ENCODE peak calls at places on chromosomes 12 and 14, in four cellular contexts. Q is RWPE1, D is heart left ventricle, U is EL. J is an unnamed sample.

GRCh38 chr12:82299617-82300016 is 58.6 kb downstream of the CCDC59 start:
- DNase-seq in Q (no peak), D (no peak), U (no peak), J (peak; percentile 53)

GRCh38 chr12:124298685-124299410 is 4.0 kb downstream of the RFLNA start:
- DNase-seq in D (no peak), Q (no peak), U (no peak), J (no peak)

GRCh38 chr14:89332031-89332430 is 85.0 kb downstream of the FOXN3 start:
- DNase-seq in U (no peak), Q (no peak), D (no peak), J (no peak)

GRCh38 chr14:61470261-61470953 is 149.0 kb downstream of the PRKCH start:
- DNase-seq in D (peak; percentile 59), Q (peak; percentile 43), U (peak; percentile 97), J (peak; percentile 83)

GRCh38 chr12:85363382-85364190 is 83.6 kb downstream of the ALX1 start:
- DNase-seq in D (no peak), U (no peak), Q (no peak), J (no peak)

GRCh38 chr14:90624228-90624627 is 192.0 kb downstream of the TTC7B start:
- DNase-seq in Q (peak; percentile 72), U (peak; percentile 83), D (peak; percentile 60), J (peak; percentile 94)

GRCh38 chr14:70721542-70721941 is 79.8 kb downstream of the TTC9 start:
- DNase-seq in D (no peak), Q (no peak), U (peak; percentile 17), J (peak; percentile 58)

GRCh38 chr12:118404876-118405521 is 28.6 kb downstream of the SUDS3 start:
- DNase-seq in D (peak; percentile 52), Q (peak; percentile 28), U (peak; percentile 71), J (peak; percentile 61)

GRCh38 chr14:68782091-68782981 is 10.5 kb downstream of the ZFP36L1 start:
- DNase-seq in D (peak; percentile 23), U (no peak), Q (no peak), J (no peak)

GRCh38 chr12:26699237-26699636 is 133.8 kb downstream of the ITPR2 start:
- DNase-seq in Q (no peak), D (no peak), U (peak; percentile 46), J (peak; percentile 19)

GRCh38 chr14:53638966-53639365 is 317.7 kb downstream of the BMP4 start:
- DNase-seq in Q (no peak), D (no peak), U (peak; percentile 61), J (no peak)

GRCh38 chr14:37709419-37710195 is 114.2 kb downstream of the TTC6 start:
- DNase-seq in U (peak; percentile 13), Q (peak; percentile 28), D (no peak), J (peak; percentile 30)

GRCh38 chr14:51668870-51669269 is 17.2 kb downstream of the FRMD6 start:
- DNase-seq in D (no peak), Q (no peak), U (no peak), J (no peak)

GRCh38 chr12:119869720-119870119 is 7.4 kb downstream of the CIT start:
- DNase-seq in Q (peak; percentile 80), U (peak; percentile 93), D (no peak), J (peak; percentile 60)

GRCh38 chr12:124233041-124233836 is 61.7 kb upstream of the RFLNA start:
- DNase-seq in Q (peak; percentile 70), D (no peak), U (peak; percentile 95), J (peak; percentile 95)

GRCh38 chr12:30928356-30929264 is 2.1 kb downstream of the TSPAN11 start:
- DNase-seq in Q (no peak), D (peak; percentile 43), U (no peak), J (no peak)

GRCh38 chr14:90062852-90063539 is 1.2 kb downstream of the KCNK13 start:
- DNase-seq in Q (no peak), D (no peak), U (no peak), J (no peak)

GRCh38 chr14:61120576-61120975 is 139.5 kb downstream of the SLC38A6 start:
- DNase-seq in D (no peak), U (no peak), Q (no peak), J (no peak)

GRCh38 chr12:121284551-121285390 is 11.7 kb downstream of the CAMKK2 start:
- DNase-seq in U (no peak), Q (no peak), D (no peak), J (no peak)

GRCh38 chr12:94571556-94571955 is 78.8 kb downstream of the TMCC3 start:
- DNase-seq in Q (peak; percentile 68), D (peak; percentile 41), U (peak; percentile 64), J (peak; percentile 93)

GRCh38 chr14:89650077-89650978 is 233.3 kb upstream of the FOXN3 start:
- DNase-seq in Q (no peak), U (peak; percentile 23), D (no peak), J (no peak)

GRCh38 chr12:120261951-120262851 is 3.3 kb downstream of the PXN start:
- DNase-seq in D (no peak), U (peak; percentile 73), Q (peak; percentile 95), J (peak; percentile 93)